ENCODE peak calls at places on chromosomes 11 and 22, in five cellular contexts. X is brain microvascular endothelial cell; A is activated CD4-positive, CD25-positive, alpha-beta regulatory T cell; U is PC-3; S is NCI-H1105. B is an unnamed sample.

GRCh38 chr11:35418847-35419712 is at the start of gene SLC1A2:
- DNase-seq in X (no peak), A (no peak), U (no peak), S (peak), B (peak)

GRCh38 chr22:22061085-22062077 is 78.8 kb upstream of the TOP3B start:
- DNase-seq in X (peak), A (no peak), U (peak), S (no peak), B (no peak)

GRCh38 chr11:85893378-85893777 is 38.2 kb downstream of the CCDC83 start:
- DNase-seq in X (no peak), A (no peak), U (no peak), S (no peak), B (no peak)

GRCh38 chr22:43867839-43868652 is 5.7 kb upstream of the SULT4A1 start:
- DNase-seq in X (peak), A (no peak), U (peak), S (no peak), B (no peak)

GRCh38 chr22:31141551-31141950 is 1.2 kb upstream of the PLA2G3 start:
- DNase-seq in X (no peak), A (no peak), U (no peak), S (no peak), B (no peak)

GRCh38 chr11:35144103-35144741 is 5.3 kb downstream of the CD44 start:
- DNase-seq in X (peak), A (no peak), U (peak), S (no peak), B (no peak)

GRCh38 chr22:24937114-24937513 is 9.4 kb downstream of the LHFPL7 start:
- DNase-seq in X (peak), A (no peak), U (peak), S (no peak), B (no peak)

GRCh38 chr11:35116762-35117588 is 22.0 kb upstream of the CD44 start:
- DNase-seq in X (no peak), A (no peak), U (no peak), S (no peak), B (no peak)

GRCh38 chr11:26914968-26915367 is 78.9 kb upstream of the FIBIN start:
- DNase-seq in X (no peak), A (no peak), U (no peak), S (no peak), B (peak)

GRCh38 chr11:68309621-68310185 is 2.7 kb upstream of the LRP5 start:
- DNase-seq in X (no peak), A (no peak), U (no peak), S (no peak), B (no peak)

GRCh38 chr11:122681731-122682130 is 26.2 kb downstream of the UBASH3B start:
- DNase-seq in X (no peak), A (no peak), U (peak), S (no peak), B (no peak)

GRCh38 chr11:124928942-124929663 is 6.7 kb downstream of the HEPACAM start:
- DNase-seq in X (no peak), A (no peak), U (no peak), S (no peak), B (no peak)

GRCh38 chr11:2792376-2793250 is 92.8 kb upstream of the KCNQ1OT1 start:
- DNase-seq in X (no peak), A (no peak), U (peak), S (no peak), B (no peak)

GRCh38 chr11:67389477-67389876 is 2.3 kb upstream of the RAD9A start:
- DNase-seq in X (no peak), A (peak), U (peak), S (peak), B (peak)

GRCh38 chr11:8766993-8767374 is 84.4 kb downstream of the RPL27A start:
- DNase-seq in X (no peak), A (no peak), U (no peak), S (no peak), B (no peak)

GRCh38 chr11:128532571-128533091 is 54.7 kb downstream of the ETS1 start:
- DNase-seq in X (no peak), A (no peak), U (no peak), S (peak), B (no peak)

GRCh38 chr11:63020671-63021255 is 5.1 kb upstream of the SLC22A8 start:
- DNase-seq in X (no peak), A (peak), U (peak), S (no peak), B (no peak)

GRCh38 chr11:94175545-94175944 is 46.9 kb downstream of the PANX1 start:
- DNase-seq in X (peak), A (no peak), U (no peak), S (no peak), B (no peak)

GRCh38 chr11:79314906-79315689 is 125.7 kb downstream of the TENM4 start:
- DNase-seq in X (peak), A (no peak), U (peak), S (no peak), B (no peak)

GRCh38 chr22:33971561-33971961 is 51.3 kb upstream of the LARGE1 start:
- DNase-seq in X (no peak), A (no peak), U (no peak), S (no peak), B (no peak)

GRCh38 chr22:32698926-32699619 is 102.4 kb upstream of the TIMP3 start:
- DNase-seq in X (no peak), A (no peak), U (no peak), S (no peak), B (no peak)

GRCh38 chr11:47971501-47971900 is 8.9 kb upstream of the PTPRJ start:
- DNase-seq in X (no peak), A (no peak), U (no peak), S (no peak), B (no peak)

GRCh38 chr22:40040927-40041326 is 46.2 kb downstream of the FAM83F start:
- DNase-seq in X (peak), A (no peak), U (peak), S (peak), B (no peak)

GRCh38 chr11:65014146-65014960 is at the start of gene ARL2:
- DNase-seq in X (no peak), A (peak), U (no peak), S (no peak), B (no peak)

GRCh38 chr11:84398017-84398626 is 1112.0 kb upstream of the CCDC90B start:
- DNase-seq in X (peak), A (no peak), U (peak), S (no peak), B (peak)

GRCh38 chr22:19992921-19993355 is 23.7 kb downstream of the ARVCF start:
- DNase-seq in X (no peak), A (no peak), U (no peak), S (no peak), B (no peak)